ENCODE peak calls at places on chromosomes 16 and 17, in five cellular contexts. N is tibial nerve, O is endothelial cell of umbilical vein, U is H1, F is adipocyte. J is an unnamed sample. For H3K27me3, the result is how much of the 10 kb centered on the place peaks cover.

GRCh38 chr16:53219795-53220194 is 165.0 kb downstream of the CHD9 start:
- DNase-seq in N (no peak), O (peak), U (no peak), F (peak), J (no peak)

GRCh38 chr17:64411999-64412771 is 21.5 kb upstream of the PECAM1 start:
- DNase-seq in N (no peak), O (peak), U (peak), F (no peak), J (no peak)

GRCh38 chr17:35912942-35913341 is 17.6 kb downstream of the RDM1 start:
- DNase-seq in N (no peak), O (no peak), U (no peak), F (no peak), J (no peak)

GRCh38 chr17:55774834-55775233 is 24.0 kb downstream of the PCTP start:
- DNase-seq in N (no peak), O (no peak), U (no peak), F (no peak), J (no peak)

GRCh38 chr17:34703533-34703932 is 124.2 kb downstream of the TMEM132E start:
- DNase-seq in N (peak), O (peak), U (peak), F (peak), J (no peak)

GRCh38 chr17:62724398-62725146 is 83.5 kb downstream of the MARCHF10 start:
- DNase-seq in N (no peak), O (no peak), U (no peak), F (no peak), J (no peak)

GRCh38 chr17:75625813-75626486 is 7.3 kb upstream of the SMIM5 start:
- DNase-seq in N (no peak), O (peak), U (peak), F (peak), J (no peak)

GRCh38 chr16:57349212-57350031 is 9.2 kb upstream of the CCL22 start:
- DNase-seq in N (no peak), O (no peak), U (no peak), F (no peak), J (no peak)

GRCh38 chr16:57694556-57695377 is at the start of gene DRC7:
- DNase-seq in N (no peak), O (peak), U (peak), F (peak), J (no peak)

DNA sequence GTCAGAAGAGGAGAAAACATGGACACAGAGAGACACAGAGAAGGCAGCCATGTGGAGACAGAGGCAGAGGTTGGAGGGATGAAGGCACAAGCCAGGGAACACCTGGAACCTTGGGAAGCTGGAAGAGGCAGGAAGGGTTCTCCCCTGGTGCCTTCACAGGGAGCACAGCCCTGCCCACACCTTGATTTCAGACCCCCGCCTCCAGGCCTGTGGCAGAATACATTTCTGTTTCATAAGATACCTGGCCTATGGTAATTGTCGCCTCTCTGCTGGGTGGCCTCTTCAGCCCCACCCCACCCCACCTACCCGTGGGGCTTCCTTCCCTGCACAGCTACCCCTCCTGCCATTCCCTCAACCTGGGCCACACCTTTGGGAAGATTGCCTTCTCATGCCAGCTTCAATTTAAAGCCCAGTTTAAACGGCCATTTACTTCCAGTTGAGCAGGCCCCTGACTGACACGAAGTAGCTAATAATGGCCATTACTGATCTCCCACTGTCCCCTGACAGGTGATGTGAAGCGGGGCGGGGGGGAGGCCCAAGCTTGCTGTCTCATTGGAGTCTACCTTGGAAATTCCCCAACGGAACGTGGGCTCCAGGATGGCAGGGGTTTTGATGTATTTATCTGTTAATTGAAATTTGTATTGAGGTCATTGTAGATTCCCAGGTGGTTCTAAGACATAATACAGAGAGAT is 291.7 kb upstream of the FOXF1 start:
- DNase-seq in N (no peak), O (no peak), U (no peak), F (no peak), J (no peak)
- H3K27me3 ChIP-seq in N (under half), O (under half), U (under half), F (under half), J (under half)

GRCh38 chr16:6863135-6863534 is 469.5 kb upstream of the RBFOX1 start:
- DNase-seq in N (no peak), O (no peak), U (no peak), F (no peak), J (no peak)
- H3K27me3 ChIP-seq in N (under half), O (under half), U (under half), F (under half), J (under half)

DNA sequence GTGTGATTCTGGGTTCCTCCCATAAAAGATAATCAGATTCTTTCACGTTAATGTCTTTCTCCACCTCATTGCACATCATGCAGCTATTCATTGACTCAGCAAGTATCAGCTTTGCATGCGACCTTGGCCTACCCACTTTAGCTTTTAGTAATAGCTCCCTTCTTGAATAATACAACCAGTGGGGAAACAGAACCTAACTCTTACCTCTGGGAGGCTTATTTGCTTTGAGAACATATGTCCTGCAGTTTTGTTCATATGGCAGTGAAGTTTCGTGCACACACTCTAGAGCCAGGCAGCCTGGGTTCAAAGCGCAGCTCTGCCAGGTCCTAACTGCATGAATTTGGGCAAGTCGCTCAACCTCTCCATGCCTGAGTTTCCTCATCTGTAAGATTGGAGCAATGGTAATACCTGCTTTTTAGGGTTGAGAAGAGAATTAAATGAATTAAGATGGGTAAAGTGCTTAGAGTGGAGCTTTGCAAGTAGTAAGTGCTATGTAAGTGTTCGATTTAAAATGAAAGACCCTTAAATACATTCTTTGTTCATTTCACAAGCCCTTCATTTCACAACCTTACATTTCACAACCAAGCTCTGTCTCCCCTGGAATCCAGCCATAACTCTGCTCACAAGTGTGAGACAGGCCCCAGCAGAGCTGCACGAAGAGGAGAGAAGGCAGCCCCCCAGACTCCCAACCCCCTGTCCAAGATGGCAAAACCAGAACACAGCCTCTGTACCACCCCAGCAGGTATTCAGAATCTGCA is 29.3 kb downstream of the MAPT start:
- DNase-seq in N (peak), O (no peak), U (no peak), F (peak), J (no peak)
- H3K27me3 ChIP-seq in N (under half), O (under half), U (under half), F (under half), J (under half)

DNA sequence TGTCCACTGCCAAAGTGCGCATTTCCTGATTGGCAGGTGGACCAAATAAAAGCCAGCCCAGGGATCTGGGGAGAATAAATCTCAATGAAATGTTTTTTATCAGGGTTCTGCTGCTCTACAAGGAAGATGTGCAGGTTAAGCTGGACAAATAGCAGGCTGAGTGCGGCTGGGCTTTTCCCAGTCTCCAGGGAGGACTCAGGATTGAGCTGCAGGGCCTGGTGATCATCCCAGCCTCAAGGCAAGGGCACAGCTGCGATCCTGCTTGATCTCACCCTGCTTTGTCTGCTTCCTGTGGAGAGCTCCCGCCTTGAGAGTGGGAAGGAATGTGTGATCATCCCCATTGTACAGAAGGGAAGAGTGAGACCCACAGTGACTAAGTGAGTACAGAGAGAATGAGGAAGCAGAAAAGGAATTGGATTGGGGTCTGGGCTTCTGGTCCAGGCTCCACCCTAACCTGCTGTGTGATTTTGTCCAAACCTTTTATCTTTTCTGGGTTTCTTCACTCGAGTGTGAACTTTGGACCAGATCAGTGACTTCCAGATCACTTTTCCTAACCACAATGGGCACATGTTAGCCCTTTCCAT is 75.3 kb upstream of the CRHR1 start:
- DNase-seq in N (no peak), O (no peak), U (no peak), F (no peak), J (no peak)
- H3K27me3 ChIP-seq in N (under half), O (under half), U (under half), F (half or more), J (half or more)

GRCh38 chr17:36948717-36949460 is at the start of gene AATF:
- DNase-seq in N (peak), O (peak), U (peak), F (peak), J (peak)
- H3K27me3 ChIP-seq in N (under half), O (under half), U (under half), F (under half), J (under half)

GRCh38 chr16:86291491-86291890 is 218.8 kb upstream of the FOXF1 start:
- DNase-seq in N (no peak), O (no peak), U (peak), F (no peak), J (no peak)

GRCh38 chr16:86289304-86289703 is 221.0 kb upstream of the FOXF1 start:
- DNase-seq in N (no peak), O (no peak), U (no peak), F (no peak), J (no peak)

GRCh38 chr16:86288716-86289294 is 221.5 kb upstream of the FOXF1 start:
- DNase-seq in N (no peak), O (no peak), U (peak), F (no peak), J (no peak)

GRCh38 chr16:86287641-86288201 is 222.6 kb upstream of the FOXF1 start:
- DNase-seq in N (no peak), O (no peak), U (peak), F (no peak), J (no peak)

DNA sequence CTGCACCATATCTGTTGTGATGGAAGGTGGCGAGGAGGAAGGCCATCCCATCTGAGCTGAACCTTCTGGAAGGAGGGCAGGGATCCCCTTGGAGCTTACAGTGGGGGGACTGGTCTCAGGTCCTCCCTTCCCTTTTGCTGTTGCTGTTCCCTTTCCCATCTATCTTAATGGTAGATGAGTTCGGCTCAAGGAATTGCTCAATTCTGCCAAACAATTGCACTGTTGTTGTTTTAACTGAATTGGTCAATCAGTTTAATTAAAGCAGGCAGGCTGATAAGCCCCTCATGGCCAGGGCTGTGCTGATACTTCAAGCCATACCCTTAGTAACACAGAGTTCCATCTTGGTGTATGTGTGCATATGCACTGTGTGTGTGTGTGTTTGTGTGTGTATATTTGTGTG is 220.4 kb upstream of the FOXF1 start:
- DNase-seq in N (no peak), O (no peak), U (no peak), F (no peak), J (no peak)
- H3K27me3 ChIP-seq in N (under half), O (half or more), U (half or more), F (half or more), J (under half)

J was measured in esophagus squamous epithelium.